ENCODE peak calls at places on chromosomes 13 and 19, in seven cellular contexts. T, M, J, O, N, V and U are unnamed samples.

GRCh38 chr19:54653181-54653809 is 9.5 kb upstream of the LILRB4 start:
- DNase-seq in T (no peak), M (no peak), J (no peak), O (no peak), N (peak; percentile 56), V (peak; percentile 22), U (no peak)

GRCh38 chr13:112645327-112645914 is 44.4 kb upstream of the ATP11A start:
- DNase-seq in T (peak; percentile 34), M (no peak), J (no peak), O (no peak), N (no peak), V (no peak), U (no peak)

GRCh38 chr13:92827503-92827902 is 399.1 kb upstream of the GPC6 start:
- DNase-seq in T (no peak), M (no peak), J (no peak), O (no peak), N (no peak), V (no peak), U (no peak)

GRCh38 chr13:25654332-25654731 is 282.6 kb downstream of the ATP8A2 start:
- DNase-seq in T (no peak), M (no peak), J (no peak), O (no peak), N (no peak), V (no peak), U (no peak)

GRCh38 chr13:32811297-32811800 is 204.9 kb upstream of the KL start:
- DNase-seq in T (no peak), M (peak; percentile 37), J (peak; percentile 30), O (no peak), N (no peak), V (no peak), U (peak; percentile 32)

GRCh38 chr13:29361716-29362115 is 233.8 kb downstream of the SLC7A1 start:
- DNase-seq in T (no peak), M (no peak), J (no peak), O (no peak), N (no peak), V (no peak), U (no peak)

GRCh38 chr13:97043302-97043701 is 49.0 kb upstream of the OXGR1 start:
- DNase-seq in T (no peak), M (no peak), J (no peak), O (no peak), N (no peak), V (peak; percentile 74), U (no peak)

GRCh38 chr19:55766466-55766865 is 2.5 kb upstream of the RFPL4AL1 start:
- DNase-seq in T (no peak), M (no peak), J (no peak), O (no peak), N (no peak), V (no peak), U (no peak)

GRCh38 chr19:15776991-15777787 is 10.3 kb upstream of the OR10H5 start:
- DNase-seq in T (no peak), M (no peak), J (no peak), O (no peak), N (no peak), V (no peak), U (no peak)

GRCh38 chr13:20473139-20473538 is 52.5 kb downstream of the CRYL1 start:
- DNase-seq in T (no peak), M (no peak), J (no peak), O (no peak), N (no peak), V (no peak), U (no peak)

GRCh38 chr19:49056101-49056901 is 1.2 kb downstream of the CGB7 start:
- DNase-seq in T (no peak), M (peak; percentile 51), J (peak; percentile 65), O (peak; percentile 60), N (peak; percentile 88), V (peak; percentile 62), U (peak; percentile 84)

GRCh38 chr19:2216361-2217225 is 19.5 kb downstream of the PLEKHJ1 start:
- DNase-seq in T (no peak), M (no peak), J (no peak), O (no peak), N (no peak), V (no peak), U (no peak)
- TF ChIP-seq POLR2A in T (no peak), M (no peak), J (no peak), O (no peak), N (no peak), V (no peak), U (no peak)

DNA sequence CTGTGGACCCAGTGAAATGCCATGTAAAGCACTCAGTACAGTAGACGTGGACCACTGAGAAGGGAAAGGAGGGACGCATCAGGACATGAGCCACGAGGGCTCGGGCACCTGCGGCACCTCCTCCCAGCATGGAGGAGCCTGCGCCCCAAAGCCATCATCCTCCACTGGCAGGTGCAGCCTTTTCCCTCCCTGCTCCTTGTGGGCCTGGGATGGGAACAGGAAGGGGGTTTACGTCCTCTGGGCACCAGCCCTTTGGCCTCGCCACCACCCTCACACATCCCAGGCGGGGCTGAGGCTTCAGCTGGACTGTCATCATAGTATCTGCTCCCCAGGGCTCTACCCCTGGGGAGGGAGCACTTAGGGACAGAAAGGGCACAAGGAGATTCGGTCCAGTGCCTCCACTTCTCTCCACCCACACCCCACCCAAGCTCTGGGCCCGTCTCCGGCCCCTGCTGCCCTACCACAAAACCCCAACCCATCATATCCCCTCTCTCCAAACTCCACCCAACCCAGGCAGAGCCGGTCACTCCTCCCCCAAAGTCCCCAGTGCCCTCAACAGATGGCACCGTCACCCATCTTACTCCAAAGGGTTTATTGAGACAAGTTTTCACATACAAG is 2.1 kb upstream of the PRKD2 start:
- DNase-seq in T (no peak), M (no peak), J (no peak), O (no peak), N (no peak), V (no peak), U (peak; percentile 74)
- TF ChIP-seq POLR2AphosphoS5 in T (no peak), M (no peak), J (no peak), O (no peak), N (no peak), V (no peak), U (no peak)

GRCh38 chr19:18292810-18293641 is 11.6 kb upstream of the JUND start:
- DNase-seq in T (peak; percentile 70), M (peak; percentile 45), J (peak; percentile 79), O (peak; percentile 71), N (peak; percentile 91), V (peak; percentile 70), U (no peak)
- TF ChIP-seq POLR2A in T (no peak), M (no peak), J (no peak), O (no peak), N (peak; percentile 68), V (no peak), U (no peak)

GRCh38 chr19:4086336-4086953 is 19.7 kb upstream of the ZBTB7A start:
- DNase-seq in T (no peak), M (no peak), J (peak; percentile 84), O (peak; percentile 42), N (no peak), V (no peak), U (no peak)

GRCh38 chr19:4088975-4089374 is 22.3 kb upstream of the ZBTB7A start:
- DNase-seq in T (no peak), M (no peak), J (no peak), O (no peak), N (peak; percentile 53), V (no peak), U (peak; percentile 22)

GRCh38 chr19:4089400-4089908 is 22.8 kb upstream of the ZBTB7A start:
- DNase-seq in T (no peak), M (no peak), J (peak; percentile 39), O (no peak), N (no peak), V (no peak), U (peak; percentile 27)

GRCh38 chr19:4089946-4090345 is 23.2 kb upstream of the ZBTB7A start:
- DNase-seq in T (no peak), M (no peak), J (no peak), O (no peak), N (no peak), V (no peak), U (no peak)

GRCh38 chr19:4088065-4088679 is 21.5 kb upstream of the ZBTB7A start:
- DNase-seq in T (no peak), M (no peak), J (no peak), O (no peak), N (no peak), V (no peak), U (peak; percentile 19)
- TF ChIP-seq POLR2AphosphoS5 in T (no peak), M (no peak), J (peak; percentile 3), O (no peak), N (no peak), V (no peak), U (no peak)

GRCh38 chr19:35609881-35610353 is 2.6 kb upstream of the HAUS5 start:
- DNase-seq in T (no peak), M (no peak), J (no peak), O (no peak), N (no peak), V (no peak), U (no peak)
- TF ChIP-seq POLR2A in T (no peak), M (no peak), J (no peak), O (no peak), N (no peak), V (no peak), U (peak; percentile 55)